ENCODE peak calls at places on chromosomes 7 and 10, in nine cellular contexts. One of them, this sample, is unnamed.

GRCh38 chr7:130845581-130846085 is 111.6 kb upstream of the KLF14 start:
- DNase-seq in stimulated activated CD4-positive, alpha-beta T cell treated with anti-CD3 and anti-CD28 coated beads, Interleukin-4, amount 100 ng/mL, for 1 hour: no peak
- DNase-seq in activated T-helper 1 cell treated with Interleukin-2 at 50 U/mL for 16 hours: no peak
- DNase-seq in HT1080: peak
- DNase-seq in mesenchymal stem cell: peak
- DNase-seq in NCI-H2107: no peak
- DNase-seq in activated effector memory CD4-positive, alpha-beta T cell treated with Interleukin-2 at 50 U/mL for 16 hours: no peak
- DNase-seq in activated naive CD4-positive, alpha-beta T cell: no peak
- DNase-seq in GM13977: no peak
- DNase-seq in this sample: no peak

GRCh38 chr7:44727346-44728262 is 21.0 kb upstream of the ZMIZ2 start:
- DNase-seq in mesenchymal stem cell: peak
- DNase-seq in stimulated activated CD4-positive, alpha-beta T cell treated with anti-CD3 and anti-CD28 coated beads, Interleukin-4, amount 100 ng/mL, for 1 hour: no peak
- DNase-seq in activated T-helper 1 cell treated with Interleukin-2 at 50 U/mL for 16 hours: no peak
- DNase-seq in GM13977: no peak
- DNase-seq in NCI-H2107: no peak
- DNase-seq in HT1080: peak
- DNase-seq in activated naive CD4-positive, alpha-beta T cell: no peak
- DNase-seq in activated effector memory CD4-positive, alpha-beta T cell treated with Interleukin-2 at 50 U/mL for 16 hours: no peak
- DNase-seq in this sample: no peak

GRCh38 chr7:132435016-132435990 is 141.0 kb downstream of the PLXNA4 start:
- DNase-seq in activated effector memory CD4-positive, alpha-beta T cell treated with Interleukin-2 at 50 U/mL for 16 hours: no peak
- DNase-seq in activated naive CD4-positive, alpha-beta T cell: no peak
- DNase-seq in stimulated activated CD4-positive, alpha-beta T cell treated with anti-CD3 and anti-CD28 coated beads, Interleukin-4, amount 100 ng/mL, for 1 hour: no peak
- DNase-seq in GM13977: no peak
- DNase-seq in activated T-helper 1 cell treated with Interleukin-2 at 50 U/mL for 16 hours: no peak
- DNase-seq in NCI-H2107: no peak
- DNase-seq in HT1080: no peak
- DNase-seq in mesenchymal stem cell: no peak
- DNase-seq in this sample: no peak

GRCh38 chr10:2475711-2476110 is 591.6 kb upstream of the PFKP start:
- DNase-seq in activated naive CD4-positive, alpha-beta T cell: no peak
- DNase-seq in activated effector memory CD4-positive, alpha-beta T cell treated with Interleukin-2 at 50 U/mL for 16 hours: no peak
- DNase-seq in NCI-H2107: no peak
- DNase-seq in GM13977: no peak
- DNase-seq in HT1080: no peak
- DNase-seq in stimulated activated CD4-positive, alpha-beta T cell treated with anti-CD3 and anti-CD28 coated beads, Interleukin-4, amount 100 ng/mL, for 1 hour: no peak
- DNase-seq in mesenchymal stem cell: no peak
- DNase-seq in activated T-helper 1 cell treated with Interleukin-2 at 50 U/mL for 16 hours: no peak
- DNase-seq in this sample: no peak

GRCh38 chr10:84539244-84539643 is 210.9 kb downstream of the CCSER2 start:
- DNase-seq in mesenchymal stem cell: no peak
- DNase-seq in HT1080: no peak
- DNase-seq in activated T-helper 1 cell treated with Interleukin-2 at 50 U/mL for 16 hours: no peak
- DNase-seq in stimulated activated CD4-positive, alpha-beta T cell treated with anti-CD3 and anti-CD28 coated beads, Interleukin-4, amount 100 ng/mL, for 1 hour: no peak
- DNase-seq in activated effector memory CD4-positive, alpha-beta T cell treated with Interleukin-2 at 50 U/mL for 16 hours: no peak
- DNase-seq in activated naive CD4-positive, alpha-beta T cell: no peak
- DNase-seq in GM13977: no peak
- DNase-seq in NCI-H2107: no peak
- DNase-seq in this sample: no peak

GRCh38 chr7:137888254-137888653 is 41.5 kb upstream of the DGKI start:
- DNase-seq in activated naive CD4-positive, alpha-beta T cell: no peak
- DNase-seq in stimulated activated CD4-positive, alpha-beta T cell treated with anti-CD3 and anti-CD28 coated beads, Interleukin-4, amount 100 ng/mL, for 1 hour: no peak
- DNase-seq in HT1080: no peak
- DNase-seq in GM13977: no peak
- DNase-seq in mesenchymal stem cell: no peak
- DNase-seq in activated effector memory CD4-positive, alpha-beta T cell treated with Interleukin-2 at 50 U/mL for 16 hours: no peak
- DNase-seq in NCI-H2107: no peak
- DNase-seq in activated T-helper 1 cell treated with Interleukin-2 at 50 U/mL for 16 hours: no peak
- DNase-seq in this sample: no peak

GRCh38 chr10:32204606-32205005 is 142.4 kb downstream of the EPC1 start:
- DNase-seq in activated naive CD4-positive, alpha-beta T cell: no peak
- DNase-seq in activated T-helper 1 cell treated with Interleukin-2 at 50 U/mL for 16 hours: no peak
- DNase-seq in mesenchymal stem cell: no peak
- DNase-seq in NCI-H2107: no peak
- DNase-seq in HT1080: no peak
- DNase-seq in activated effector memory CD4-positive, alpha-beta T cell treated with Interleukin-2 at 50 U/mL for 16 hours: no peak
- DNase-seq in stimulated activated CD4-positive, alpha-beta T cell treated with anti-CD3 and anti-CD28 coated beads, Interleukin-4, amount 100 ng/mL, for 1 hour: no peak
- DNase-seq in GM13977: no peak
- DNase-seq in this sample: no peak

GRCh38 chr7:111098011-111098925 is 7.3 kb downstream of the LRRN3 start:
- DNase-seq in activated effector memory CD4-positive, alpha-beta T cell treated with Interleukin-2 at 50 U/mL for 16 hours: peak
- DNase-seq in activated T-helper 1 cell treated with Interleukin-2 at 50 U/mL for 16 hours: peak
- DNase-seq in NCI-H2107: peak
- DNase-seq in GM13977: no peak
- DNase-seq in activated naive CD4-positive, alpha-beta T cell: peak
- DNase-seq in stimulated activated CD4-positive, alpha-beta T cell treated with anti-CD3 and anti-CD28 coated beads, Interleukin-4, amount 100 ng/mL, for 1 hour: peak
- DNase-seq in mesenchymal stem cell: peak
- DNase-seq in HT1080: no peak
- DNase-seq in this sample: peak

GRCh38 chr7:111953611-111954010 is 252.6 kb downstream of the DOCK4 start:
- DNase-seq in NCI-H2107: no peak
- DNase-seq in GM13977: no peak
- DNase-seq in mesenchymal stem cell: peak
- DNase-seq in stimulated activated CD4-positive, alpha-beta T cell treated with anti-CD3 and anti-CD28 coated beads, Interleukin-4, amount 100 ng/mL, for 1 hour: no peak
- DNase-seq in activated T-helper 1 cell treated with Interleukin-2 at 50 U/mL for 16 hours: no peak
- DNase-seq in HT1080: peak
- DNase-seq in activated naive CD4-positive, alpha-beta T cell: no peak
- DNase-seq in activated effector memory CD4-positive, alpha-beta T cell treated with Interleukin-2 at 50 U/mL for 16 hours: no peak
- DNase-seq in this sample: no peak

GRCh38 chr10:113539789-113540188 is 13.1 kb upstream of the HABP2 start:
- DNase-seq in GM13977: no peak
- DNase-seq in activated naive CD4-positive, alpha-beta T cell: no peak
- DNase-seq in activated effector memory CD4-positive, alpha-beta T cell treated with Interleukin-2 at 50 U/mL for 16 hours: no peak
- DNase-seq in stimulated activated CD4-positive, alpha-beta T cell treated with anti-CD3 and anti-CD28 coated beads, Interleukin-4, amount 100 ng/mL, for 1 hour: no peak
- DNase-seq in activated T-helper 1 cell treated with Interleukin-2 at 50 U/mL for 16 hours: no peak
- DNase-seq in HT1080: peak
- DNase-seq in NCI-H2107: no peak
- DNase-seq in mesenchymal stem cell: peak
- DNase-seq in this sample: no peak

GRCh38 chr10:7406712-7407333 is 4.0 kb downstream of the SFMBT2 start:
- DNase-seq in HT1080: no peak
- DNase-seq in activated T-helper 1 cell treated with Interleukin-2 at 50 U/mL for 16 hours: no peak
- DNase-seq in stimulated activated CD4-positive, alpha-beta T cell treated with anti-CD3 and anti-CD28 coated beads, Interleukin-4, amount 100 ng/mL, for 1 hour: no peak
- DNase-seq in activated naive CD4-positive, alpha-beta T cell: no peak
- DNase-seq in NCI-H2107: no peak
- DNase-seq in mesenchymal stem cell: peak
- DNase-seq in GM13977: no peak
- DNase-seq in activated effector memory CD4-positive, alpha-beta T cell treated with Interleukin-2 at 50 U/mL for 16 hours: no peak
- DNase-seq in this sample: no peak

GRCh38 chr7:151683615-151684407 is 164.1 kb upstream of the RHEB start:
- DNase-seq in HT1080: no peak
- DNase-seq in activated effector memory CD4-positive, alpha-beta T cell treated with Interleukin-2 at 50 U/mL for 16 hours: no peak
- DNase-seq in mesenchymal stem cell: no peak
- DNase-seq in NCI-H2107: no peak
- DNase-seq in activated T-helper 1 cell treated with Interleukin-2 at 50 U/mL for 16 hours: no peak
- DNase-seq in activated naive CD4-positive, alpha-beta T cell: no peak
- DNase-seq in GM13977: no peak
- DNase-seq in stimulated activated CD4-positive, alpha-beta T cell treated with anti-CD3 and anti-CD28 coated beads, Interleukin-4, amount 100 ng/mL, for 1 hour: no peak
- DNase-seq in this sample: no peak

GRCh38 chr10:121426307-121426706 is 171.9 kb downstream of the FGFR2 start:
- DNase-seq in activated naive CD4-positive, alpha-beta T cell: no peak
- DNase-seq in stimulated activated CD4-positive, alpha-beta T cell treated with anti-CD3 and anti-CD28 coated beads, Interleukin-4, amount 100 ng/mL, for 1 hour: no peak
- DNase-seq in mesenchymal stem cell: no peak
- DNase-seq in NCI-H2107: no peak
- DNase-seq in HT1080: peak
- DNase-seq in activated T-helper 1 cell treated with Interleukin-2 at 50 U/mL for 16 hours: no peak
- DNase-seq in GM13977: no peak
- DNase-seq in activated effector memory CD4-positive, alpha-beta T cell treated with Interleukin-2 at 50 U/mL for 16 hours: no peak
- DNase-seq in this sample: peak

GRCh38 chr10:25257646-25258045 is 82.8 kb downstream of the GPR158 start:
- DNase-seq in HT1080: no peak
- DNase-seq in activated effector memory CD4-positive, alpha-beta T cell treated with Interleukin-2 at 50 U/mL for 16 hours: no peak
- DNase-seq in activated T-helper 1 cell treated with Interleukin-2 at 50 U/mL for 16 hours: no peak
- DNase-seq in activated naive CD4-positive, alpha-beta T cell: no peak
- DNase-seq in NCI-H2107: no peak
- DNase-seq in stimulated activated CD4-positive, alpha-beta T cell treated with anti-CD3 and anti-CD28 coated beads, Interleukin-4, amount 100 ng/mL, for 1 hour: no peak
- DNase-seq in mesenchymal stem cell: no peak
- DNase-seq in GM13977: no peak
- DNase-seq in this sample: no peak

GRCh38 chr7:36224916-36225858 is 72.1 kb downstream of the EEPD1 start:
- DNase-seq in mesenchymal stem cell: no peak
- DNase-seq in stimulated activated CD4-positive, alpha-beta T cell treated with anti-CD3 and anti-CD28 coated beads, Interleukin-4, amount 100 ng/mL, for 1 hour: no peak
- DNase-seq in GM13977: no peak
- DNase-seq in activated effector memory CD4-positive, alpha-beta T cell treated with Interleukin-2 at 50 U/mL for 16 hours: no peak
- DNase-seq in activated naive CD4-positive, alpha-beta T cell: no peak
- DNase-seq in activated T-helper 1 cell treated with Interleukin-2 at 50 U/mL for 16 hours: no peak
- DNase-seq in HT1080: no peak
- DNase-seq in NCI-H2107: no peak
- DNase-seq in this sample: no peak

GRCh38 chr10:14860782-14861181 is 17.9 kb upstream of the SUV39H2 start:
- DNase-seq in stimulated activated CD4-positive, alpha-beta T cell treated with anti-CD3 and anti-CD28 coated beads, Interleukin-4, amount 100 ng/mL, for 1 hour: no peak
- DNase-seq in activated naive CD4-positive, alpha-beta T cell: no peak
- DNase-seq in NCI-H2107: no peak
- DNase-seq in mesenchymal stem cell: no peak
- DNase-seq in GM13977: no peak
- DNase-seq in activated effector memory CD4-positive, alpha-beta T cell treated with Interleukin-2 at 50 U/mL for 16 hours: no peak
- DNase-seq in HT1080: no peak
- DNase-seq in activated T-helper 1 cell treated with Interleukin-2 at 50 U/mL for 16 hours: no peak
- DNase-seq in this sample: no peak

GRCh38 chr10:50674469-50675254 is 50.9 kb upstream of the SGMS1 start:
- DNase-seq in stimulated activated CD4-positive, alpha-beta T cell treated with anti-CD3 and anti-CD28 coated beads, Interleukin-4, amount 100 ng/mL, for 1 hour: no peak
- DNase-seq in activated naive CD4-positive, alpha-beta T cell: no peak
- DNase-seq in HT1080: no peak
- DNase-seq in GM13977: no peak
- DNase-seq in activated effector memory CD4-positive, alpha-beta T cell treated with Interleukin-2 at 50 U/mL for 16 hours: no peak
- DNase-seq in activated T-helper 1 cell treated with Interleukin-2 at 50 U/mL for 16 hours: no peak
- DNase-seq in mesenchymal stem cell: no peak
- DNase-seq in NCI-H2107: no peak
- DNase-seq in this sample: no peak

GRCh38 chr10:8306685-8307364 is 252.3 kb downstream of the GATA3 start:
- DNase-seq in activated naive CD4-positive, alpha-beta T cell: no peak
- DNase-seq in NCI-H2107: no peak
- DNase-seq in activated T-helper 1 cell treated with Interleukin-2 at 50 U/mL for 16 hours: no peak
- DNase-seq in activated effector memory CD4-positive, alpha-beta T cell treated with Interleukin-2 at 50 U/mL for 16 hours: no peak
- DNase-seq in mesenchymal stem cell: peak
- DNase-seq in HT1080: peak
- DNase-seq in stimulated activated CD4-positive, alpha-beta T cell treated with anti-CD3 and anti-CD28 coated beads, Interleukin-4, amount 100 ng/mL, for 1 hour: no peak
- DNase-seq in GM13977: no peak
- DNase-seq in this sample: no peak

GRCh38 chr10:15245530-15245929 is 77.0 kb upstream of the NMT2 start:
- DNase-seq in HT1080: peak
- DNase-seq in GM13977: no peak
- DNase-seq in stimulated activated CD4-positive, alpha-beta T cell treated with anti-CD3 and anti-CD28 coated beads, Interleukin-4, amount 100 ng/mL, for 1 hour: peak
- DNase-seq in mesenchymal stem cell: peak
- DNase-seq in activated effector memory CD4-positive, alpha-beta T cell treated with Interleukin-2 at 50 U/mL for 16 hours: no peak
- DNase-seq in activated T-helper 1 cell treated with Interleukin-2 at 50 U/mL for 16 hours: no peak
- DNase-seq in activated naive CD4-positive, alpha-beta T cell: peak
- DNase-seq in NCI-H2107: no peak
- DNase-seq in this sample: no peak

GRCh38 chr10:78807504-78808202 is 261.1 kb upstream of the ZMIZ1 start:
- DNase-seq in activated effector memory CD4-positive, alpha-beta T cell treated with Interleukin-2 at 50 U/mL for 16 hours: no peak
- DNase-seq in HT1080: no peak
- DNase-seq in NCI-H2107: no peak
- DNase-seq in activated naive CD4-positive, alpha-beta T cell: no peak
- DNase-seq in GM13977: no peak
- DNase-seq in activated T-helper 1 cell treated with Interleukin-2 at 50 U/mL for 16 hours: no peak
- DNase-seq in mesenchymal stem cell: no peak
- DNase-seq in stimulated activated CD4-positive, alpha-beta T cell treated with anti-CD3 and anti-CD28 coated beads, Interleukin-4, amount 100 ng/mL, for 1 hour: no peak
- DNase-seq in this sample: no peak

GRCh38 chr7:125370502-125370901 is 440.9 kb upstream of the POT1 start:
- DNase-seq in NCI-H2107: no peak
- DNase-seq in stimulated activated CD4-positive, alpha-beta T cell treated with anti-CD3 and anti-CD28 coated beads, Interleukin-4, amount 100 ng/mL, for 1 hour: no peak
- DNase-seq in activated effector memory CD4-positive, alpha-beta T cell treated with Interleukin-2 at 50 U/mL for 16 hours: no peak
- DNase-seq in mesenchymal stem cell: no peak
- DNase-seq in HT1080: no peak
- DNase-seq in activated T-helper 1 cell treated with Interleukin-2 at 50 U/mL for 16 hours: no peak
- DNase-seq in GM13977: no peak
- DNase-seq in activated naive CD4-positive, alpha-beta T cell: no peak
- DNase-seq in this sample: no peak

GRCh38 chr7:46848944-46849343 is 733.0 kb downstream of the TNS3 start:
- DNase-seq in mesenchymal stem cell: peak
- DNase-seq in activated effector memory CD4-positive, alpha-beta T cell treated with Interleukin-2 at 50 U/mL for 16 hours: no peak
- DNase-seq in stimulated activated CD4-positive, alpha-beta T cell treated with anti-CD3 and anti-CD28 coated beads, Interleukin-4, amount 100 ng/mL, for 1 hour: no peak
- DNase-seq in activated naive CD4-positive, alpha-beta T cell: no peak
- DNase-seq in NCI-H2107: no peak
- DNase-seq in activated T-helper 1 cell treated with Interleukin-2 at 50 U/mL for 16 hours: no peak
- DNase-seq in GM13977: no peak
- DNase-seq in HT1080: no peak
- DNase-seq in this sample: no peak

GRCh38 chr10:75632750-75633462 is 201.5 kb downstream of the LRMDA start:
- DNase-seq in GM13977: no peak
- DNase-seq in activated effector memory CD4-positive, alpha-beta T cell treated with Interleukin-2 at 50 U/mL for 16 hours: no peak
- DNase-seq in mesenchymal stem cell: peak
- DNase-seq in NCI-H2107: no peak
- DNase-seq in activated naive CD4-positive, alpha-beta T cell: no peak
- DNase-seq in activated T-helper 1 cell treated with Interleukin-2 at 50 U/mL for 16 hours: no peak
- DNase-seq in HT1080: no peak
- DNase-seq in stimulated activated CD4-positive, alpha-beta T cell treated with anti-CD3 and anti-CD28 coated beads, Interleukin-4, amount 100 ng/mL, for 1 hour: no peak
- DNase-seq in this sample: no peak

GRCh38 chr7:107286751-107287621 is 118.2 kb downstream of the HBP1 start:
- DNase-seq in HT1080: no peak
- DNase-seq in activated T-helper 1 cell treated with Interleukin-2 at 50 U/mL for 16 hours: no peak
- DNase-seq in stimulated activated CD4-positive, alpha-beta T cell treated with anti-CD3 and anti-CD28 coated beads, Interleukin-4, amount 100 ng/mL, for 1 hour: no peak
- DNase-seq in activated naive CD4-positive, alpha-beta T cell: no peak
- DNase-seq in mesenchymal stem cell: no peak
- DNase-seq in GM13977: no peak
- DNase-seq in NCI-H2107: no peak
- DNase-seq in activated effector memory CD4-positive, alpha-beta T cell treated with Interleukin-2 at 50 U/mL for 16 hours: no peak
- DNase-seq in this sample: no peak

GRCh38 chr7:40356871-40357676 is 222.3 kb downstream of the SUGCT start:
- DNase-seq in NCI-H2107: no peak
- DNase-seq in GM13977: no peak
- DNase-seq in HT1080: no peak
- DNase-seq in activated effector memory CD4-positive, alpha-beta T cell treated with Interleukin-2 at 50 U/mL for 16 hours: no peak
- DNase-seq in stimulated activated CD4-positive, alpha-beta T cell treated with anti-CD3 and anti-CD28 coated beads, Interleukin-4, amount 100 ng/mL, for 1 hour: no peak
- DNase-seq in activated T-helper 1 cell treated with Interleukin-2 at 50 U/mL for 16 hours: no peak
- DNase-seq in activated naive CD4-positive, alpha-beta T cell: no peak
- DNase-seq in mesenchymal stem cell: peak
- DNase-seq in this sample: no peak

GRCh38 chr7:151076863-151077704 is 3.5 kb downstream of the FASTK start:
- DNase-seq in activated naive CD4-positive, alpha-beta T cell: no peak
- DNase-seq in NCI-H2107: no peak
- DNase-seq in activated effector memory CD4-positive, alpha-beta T cell treated with Interleukin-2 at 50 U/mL for 16 hours: no peak
- DNase-seq in mesenchymal stem cell: peak
- DNase-seq in stimulated activated CD4-positive, alpha-beta T cell treated with anti-CD3 and anti-CD28 coated beads, Interleukin-4, amount 100 ng/mL, for 1 hour: no peak
- DNase-seq in HT1080: no peak
- DNase-seq in GM13977: no peak
- DNase-seq in activated T-helper 1 cell treated with Interleukin-2 at 50 U/mL for 16 hours: no peak
- DNase-seq in this sample: no peak

GRCh38 chr10:68666280-68666760 is 54.7 kb upstream of the CCAR1 start:
- DNase-seq in activated T-helper 1 cell treated with Interleukin-2 at 50 U/mL for 16 hours: no peak
- DNase-seq in HT1080: peak
- DNase-seq in mesenchymal stem cell: peak
- DNase-seq in stimulated activated CD4-positive, alpha-beta T cell treated with anti-CD3 and anti-CD28 coated beads, Interleukin-4, amount 100 ng/mL, for 1 hour: no peak
- DNase-seq in activated naive CD4-positive, alpha-beta T cell: no peak
- DNase-seq in NCI-H2107: no peak
- DNase-seq in activated effector memory CD4-positive, alpha-beta T cell treated with Interleukin-2 at 50 U/mL for 16 hours: no peak
- DNase-seq in GM13977: no peak
- DNase-seq in this sample: no peak

GRCh38 chr10:132714096-132714721 is 71.7 kb downstream of the NKX6-2 start:
- DNase-seq in mesenchymal stem cell: no peak
- DNase-seq in NCI-H2107: no peak
- DNase-seq in stimulated activated CD4-positive, alpha-beta T cell treated with anti-CD3 and anti-CD28 coated beads, Interleukin-4, amount 100 ng/mL, for 1 hour: no peak
- DNase-seq in activated T-helper 1 cell treated with Interleukin-2 at 50 U/mL for 16 hours: no peak
- DNase-seq in GM13977: no peak
- DNase-seq in activated effector memory CD4-positive, alpha-beta T cell treated with Interleukin-2 at 50 U/mL for 16 hours: no peak
- DNase-seq in HT1080: no peak
- DNase-seq in activated naive CD4-positive, alpha-beta T cell: no peak
- DNase-seq in this sample: no peak

GRCh38 chr7:124718032-124718766 is 47.4 kb downstream of the GPR37 start:
- DNase-seq in GM13977: no peak
- DNase-seq in mesenchymal stem cell: peak
- DNase-seq in activated naive CD4-positive, alpha-beta T cell: no peak
- DNase-seq in activated effector memory CD4-positive, alpha-beta T cell treated with Interleukin-2 at 50 U/mL for 16 hours: no peak
- DNase-seq in activated T-helper 1 cell treated with Interleukin-2 at 50 U/mL for 16 hours: no peak
- DNase-seq in NCI-H2107: no peak
- DNase-seq in HT1080: peak
- DNase-seq in stimulated activated CD4-positive, alpha-beta T cell treated with anti-CD3 and anti-CD28 coated beads, Interleukin-4, amount 100 ng/mL, for 1 hour: no peak
- DNase-seq in this sample: no peak

GRCh38 chr10:104330168-104331117 is 7.8 kb downstream of the ITPRIP start:
- DNase-seq in stimulated activated CD4-positive, alpha-beta T cell treated with anti-CD3 and anti-CD28 coated beads, Interleukin-4, amount 100 ng/mL, for 1 hour: no peak
- DNase-seq in NCI-H2107: no peak
- DNase-seq in activated effector memory CD4-positive, alpha-beta T cell treated with Interleukin-2 at 50 U/mL for 16 hours: no peak
- DNase-seq in HT1080: peak
- DNase-seq in activated T-helper 1 cell treated with Interleukin-2 at 50 U/mL for 16 hours: no peak
- DNase-seq in mesenchymal stem cell: peak
- DNase-seq in GM13977: no peak
- DNase-seq in activated naive CD4-positive, alpha-beta T cell: no peak
- DNase-seq in this sample: no peak

GRCh38 chr7:156173748-156174353 is 361.6 kb upstream of the SHH start:
- DNase-seq in stimulated activated CD4-positive, alpha-beta T cell treated with anti-CD3 and anti-CD28 coated beads, Interleukin-4, amount 100 ng/mL, for 1 hour: no peak
- DNase-seq in mesenchymal stem cell: no peak
- DNase-seq in activated effector memory CD4-positive, alpha-beta T cell treated with Interleukin-2 at 50 U/mL for 16 hours: no peak
- DNase-seq in activated T-helper 1 cell treated with Interleukin-2 at 50 U/mL for 16 hours: no peak
- DNase-seq in activated naive CD4-positive, alpha-beta T cell: no peak
- DNase-seq in GM13977: no peak
- DNase-seq in HT1080: no peak
- DNase-seq in NCI-H2107: no peak
- DNase-seq in this sample: no peak